ENCODE peak calls at places on chromosomes 12 and 14, in eight cellular contexts. X is CD4-positive, alpha-beta memory T cell; O is T-helper 9 cell; M is HTR-8/SVneo; Y is stimulated activated CD8-positive, alpha-beta memory T cell treated with anti-CD3 and anti-CD28 coated beads, Interleukin-2, amount 100 ng/mL, for 1 hour; Z is BE2C; R is choroid plexus epithelial cell; P is KBM-7. Q is an unnamed sample.

GRCh38 chr14:37114039-37114438 is 58.4 kb downstream of the SLC25A21 start:
- DNase-seq in P (no peak), M (peak), Y (no peak), O (no peak), R (peak), Z (no peak), X (no peak), Q (no peak)

GRCh38 chr12:122852336-122853275 is 17.3 kb downstream of the HIP1R start:
- DNase-seq in X (no peak), O (no peak), P (no peak), Z (peak), M (no peak), Y (no peak), R (no peak), Q (no peak)

GRCh38 chr14:67957925-67958324 is 138.3 kb downstream of the RAD51B start:
- DNase-seq in Z (no peak), Y (no peak), O (no peak), R (no peak), P (no peak), M (no peak), X (no peak), Q (no peak)

GRCh38 chr12:128088926-128089325 is 178.0 kb upstream of the TMEM132C start:
- DNase-seq in M (no peak), Y (no peak), O (no peak), Z (no peak), P (no peak), R (no peak), X (no peak), Q (no peak)

GRCh38 chr12:14532152-14532551 is 35.5 kb downstream of the PLBD1 start:
- DNase-seq in P (no peak), M (no peak), Y (no peak), O (no peak), R (no peak), X (no peak), Z (no peak), Q (no peak)

GRCh38 chr12:11812558-11813421 is 163.3 kb downstream of the ETV6 start:
- DNase-seq in O (no peak), M (no peak), P (peak), Z (peak), Y (no peak), X (no peak), R (peak), Q (no peak)

GRCh38 chr12:127351481-127352010 is 915.4 kb upstream of the TMEM132C start:
- DNase-seq in O (no peak), M (no peak), Y (no peak), X (no peak), P (no peak), R (no peak), Z (no peak), Q (no peak)

GRCh38 chr12:122159879-122160278 is 14.1 kb downstream of the IL31 start:
- DNase-seq in X (no peak), Z (no peak), R (no peak), Y (no peak), O (no peak), P (peak), M (no peak), Q (no peak)

GRCh38 chr12:56839489-56840442 is 76.6 kb downstream of the HSD17B6 start:
- DNase-seq in Z (peak), O (no peak), M (peak), Y (no peak), P (peak), R (peak), X (no peak), Q (peak)

GRCh38 chr12:107200394-107200793 is 107.0 kb upstream of the CRY1 start:
- DNase-seq in R (peak), M (peak), Y (no peak), Z (no peak), O (no peak), P (no peak), X (no peak), Q (peak)

GRCh38 chr14:30725763-30726162 is 103.6 kb downstream of the SCFD1 start:
- DNase-seq in R (peak), O (no peak), X (no peak), M (no peak), Y (no peak), Z (no peak), P (no peak), Q (no peak)

GRCh38 chr14:80988742-80989429 is 33.5 kb downstream of the TSHR start:
- DNase-seq in R (peak), M (no peak), O (no peak), Y (no peak), X (no peak), P (no peak), Z (no peak), Q (no peak)

GRCh38 chr12:48165089-48166031 is 8.0 kb upstream of the ASB8 start:
- DNase-seq in R (peak), X (peak), Z (peak), M (peak), Y (no peak), P (peak), O (peak), Q (no peak)

GRCh38 chr12:119372540-119372939 is 38.0 kb downstream of the CCDC60 start:
- DNase-seq in X (no peak), Z (no peak), P (no peak), Y (no peak), R (no peak), M (no peak), O (no peak), Q (no peak)

GRCh38 chr12:100959481-100959880 is 164.9 kb downstream of the ANO4 start:
- DNase-seq in M (peak), R (peak), O (no peak), Z (no peak), P (no peak), Y (no peak), X (no peak), Q (no peak)

GRCh38 chr12:81167694-81168093 is 89.8 kb downstream of the ACSS3 start:
- DNase-seq in R (peak), P (no peak), X (no peak), Z (no peak), M (no peak), O (no peak), Y (no peak), Q (peak)

GRCh38 chr12:40378721-40379120 is 153.9 kb downstream of the LRRK2 start:
- DNase-seq in X (no peak), Z (no peak), P (no peak), M (no peak), O (no peak), R (no peak), Y (no peak), Q (no peak)

GRCh38 chr12:67469666-67470065 is 178.9 kb upstream of the DYRK2 start:
- DNase-seq in X (no peak), Z (no peak), O (no peak), M (no peak), P (no peak), R (no peak), Y (no peak), Q (no peak)

GRCh38 chr12:52407918-52408317 is 1.8 kb upstream of the KRT82 start:
- DNase-seq in R (no peak), M (no peak), Y (no peak), P (no peak), X (no peak), Z (no peak), O (no peak), Q (no peak)

GRCh38 chr12:106110626-106111300 is 28.0 kb downstream of the NUAK1 start:
- DNase-seq in Y (no peak), R (no peak), X (no peak), M (no peak), O (no peak), Z (no peak), P (no peak), Q (no peak)

GRCh38 chr14:77027538-77028383 is 747 bp downstream of the IRF2BPL start:
- DNase-seq in Z (peak), M (peak), Y (peak), X (peak), O (peak), R (peak), P (peak), Q (no peak)

GRCh38 chr12:99027491-99027890 is 382.4 kb downstream of the APAF1 start:
- DNase-seq in X (no peak), M (no peak), O (no peak), P (no peak), Y (no peak), R (no peak), Z (no peak), Q (no peak)

GRCh38 chr12:49342914-49343731 is 3.6 kb upstream of the DNAJC22 start:
- DNase-seq in Z (no peak), P (no peak), R (no peak), X (peak), M (no peak), O (no peak), Y (no peak), Q (no peak)

GRCh38 chr14:95264271-95264973 is 55.3 kb downstream of the CLMN start:
- DNase-seq in Z (no peak), M (no peak), P (no peak), O (no peak), Y (no peak), X (no peak), R (no peak), Q (no peak)

GRCh38 chr14:97387252-97387882 is 590.2 kb downstream of the VRK1 start:
- DNase-seq in P (no peak), Z (no peak), X (no peak), M (no peak), Y (no peak), R (no peak), O (no peak), Q (no peak)

GRCh38 chr14:71478542-71478941 is 453.7 kb upstream of the RGS6 start:
- DNase-seq in M (no peak), R (peak), X (no peak), Z (no peak), P (peak), O (no peak), Y (no peak), Q (no peak)

GRCh38 chr12:30613119-30613830 is 82.4 kb downstream of the IPO8 start:
- DNase-seq in O (no peak), Y (no peak), M (no peak), Z (no peak), X (no peak), P (no peak), R (peak), Q (peak)

GRCh38 chr12:100128509-100128908 is 14.2 kb downstream of the BLTP3B start:
- DNase-seq in Z (peak), Y (no peak), M (peak), P (peak), O (no peak), R (peak), X (no peak), Q (no peak)

GRCh38 chr12:47156167-47156736 is 76.5 kb upstream of the AMIGO2 start:
- DNase-seq in X (no peak), R (peak), P (peak), Z (no peak), O (no peak), Y (no peak), M (no peak), Q (no peak)

GRCh38 chr12:49233842-49234526 is 30.9 kb upstream of the TUBA1C start:
- DNase-seq in R (no peak), M (no peak), X (no peak), Y (no peak), P (peak), O (no peak), Z (peak), Q (no peak)

GRCh38 chr12:8823565-8824300 is 1.3 kb downstream of the A2ML1 start:
- DNase-seq in Z (no peak), Y (no peak), X (no peak), O (no peak), R (peak), M (no peak), P (peak), Q (no peak)

GRCh38 chr14:29271669-29272068 is 505.1 kb downstream of the FOXG1 start:
- DNase-seq in P (no peak), Y (no peak), M (no peak), O (no peak), R (no peak), X (no peak), Z (no peak), Q (no peak)